ENCODE peak calls at places on chromosomes 4 and X, in nine cellular contexts. L is Caco-2, X is heart right ventricle, W is AG09309, J is hepatocyte, V is A549, U is suprapubic skin, B is cardiac muscle cell, F is astrocyte of the spinal cord. H is an unnamed sample.

GRCh38 chr4:74283614-74284013 is 24.7 kb upstream of the EPGN start:
- DNase-seq in J (no peak), U (no peak), X (no peak), F (peak; percentile 65), W (peak; percentile 52), B (peak; percentile 25), L (no peak), V (peak; percentile 38), H (peak; percentile 82)

GRCh38 chr4:158444621-158445020 is 77.1 kb upstream of the RXFP1 start:
- DNase-seq in U (no peak), B (no peak), L (no peak), W (no peak), J (no peak), F (no peak), X (no peak), V (no peak), H (peak; percentile 65)

GRCh38 chr4:153018716-153019115 is 82.6 kb downstream of the FHDC1 start:
- DNase-seq in U (no peak), V (no peak), J (no peak), W (no peak), L (no peak), B (no peak), F (no peak), X (no peak), H (no peak)

GRCh38 chr4:90641856-90642599 is 514.8 kb downstream of the CCSER1 start:
- DNase-seq in J (peak; percentile 5), V (no peak), L (no peak), F (no peak), B (no peak), U (no peak), W (no peak), X (no peak), H (no peak)

GRCh38 chr4:159823743-159824142 is 720.9 kb downstream of the RAPGEF2 start:
- DNase-seq in L (no peak), X (no peak), J (no peak), V (no peak), B (no peak), U (no peak), F (peak; percentile 73), W (no peak), H (no peak)

GRCh38 chrX:74449937-74450330 is 28.6 kb downstream of the SLC16A2 start:
- DNase-seq in L (no peak), J (no peak), F (peak; percentile 60), X (no peak), B (peak; percentile 10), W (peak; percentile 49), V (peak; percentile 19), U (no peak), H (peak; percentile 70)

GRCh38 chr4:59238212-59238611 is 1961.9 kb upstream of the ADGRL3 start:
- DNase-seq in J (no peak), U (no peak), F (no peak), B (no peak), W (no peak), X (no peak), V (no peak), L (no peak), H (no peak)

GRCh38 chrX:82556588-82556987 is 951.5 kb upstream of the POU3F4 start:
- DNase-seq in J (no peak), B (no peak), L (no peak), U (no peak), W (no peak), F (no peak), V (no peak), X (no peak), H (no peak)

GRCh38 chr4:74338792-74339333 is 26.1 kb upstream of the EREG start:
- DNase-seq in B (peak; percentile 91), J (no peak), L (no peak), F (no peak), X (no peak), W (no peak), V (no peak), U (no peak), H (no peak)

GRCh38 chrX:69080912-69081465 is 84.3 kb downstream of the PJA1 start:
- DNase-seq in F (no peak), J (no peak), B (no peak), X (no peak), W (no peak), U (no peak), V (no peak), L (no peak), H (no peak)

GRCh38 chr4:32268949-32269348 is 1548.8 kb downstream of the PCDH7 start:
- DNase-seq in B (peak; percentile 8), V (peak; percentile 0), F (peak; percentile 4), U (no peak), L (no peak), J (no peak), X (no peak), W (no peak), H (no peak)

GRCh38 chrX:47796433-47796906 is 40.2 kb upstream of the ZNF81 start:
- DNase-seq in J (no peak), X (no peak), L (no peak), V (no peak), B (peak; percentile 70), W (peak; percentile 20), F (peak; percentile 36), U (no peak), H (peak; percentile 63)

GRCh38 chr4:53313510-53313909 is 52.4 kb downstream of the SCFD2 start:
- DNase-seq in J (peak; percentile 29), U (no peak), L (peak; percentile 48), B (peak; percentile 61), X (no peak), V (peak; percentile 46), W (no peak), F (peak; percentile 36), H (peak; percentile 50)

GRCh38 chr4:38313175-38313574 is 350.8 kb upstream of the KLF3 start:
- DNase-seq in V (no peak), L (no peak), J (no peak), X (no peak), F (no peak), W (no peak), U (no peak), B (no peak), H (no peak)

GRCh38 chr4:21780158-21780557 is 168.4 kb downstream of the KCNIP4 start:
- DNase-seq in X (no peak), F (no peak), U (no peak), V (no peak), L (no peak), B (no peak), W (no peak), J (no peak), H (peak; percentile 47)

GRCh38 chr4:153345011-153345981 is 808 bp downstream of the MND1 start:
- DNase-seq in F (peak; percentile 63), J (peak; percentile 40), B (peak; percentile 69), L (peak; percentile 52), V (peak; percentile 57), X (peak; percentile 20), W (no peak), U (peak; percentile 63), H (peak; percentile 49)

GRCh38 chrX:13647709-13648212 is 5.2 kb upstream of the TCEANC start:
- DNase-seq in V (peak; percentile 16), B (peak; percentile 74), W (no peak), F (peak; percentile 55), X (peak; percentile 14), J (peak; percentile 77), L (no peak), U (peak; percentile 68), H (peak; percentile 49)

GRCh38 chrX:13645464-13646153 is 7.3 kb upstream of the TCEANC start:
- DNase-seq in B (no peak), X (no peak), V (no peak), J (no peak), F (no peak), L (no peak), U (no peak), W (no peak), H (no peak)

GRCh38 chrX:13649823-13650222 is 3.1 kb upstream of the TCEANC start:
- DNase-seq in X (no peak), V (no peak), J (peak; percentile 50), B (no peak), F (peak; percentile 17), U (no peak), W (no peak), L (no peak), H (peak; percentile 66)

GRCh38 chrX:13650318-13650717 is 2.6 kb upstream of the TCEANC start:
- DNase-seq in L (no peak), J (no peak), V (no peak), W (no peak), B (no peak), X (no peak), U (no peak), F (no peak), H (no peak)

GRCh38 chrX:13646154-13646549 is 6.8 kb upstream of the TCEANC start:
- DNase-seq in V (peak; percentile 69), F (peak; percentile 57), U (no peak), B (peak; percentile 75), J (peak; percentile 75), L (peak; percentile 63), X (peak; percentile 41), W (no peak), H (peak; percentile 80)
- TF ChIP-seq CTCF in V (peak; percentile 68), F (peak; percentile 74), U (peak; percentile 33), B (peak; percentile 71), J (peak; percentile 64), L (peak; percentile 48), X (peak; percentile 74), W (peak; percentile 88), H (peak; percentile 73)

DNA sequence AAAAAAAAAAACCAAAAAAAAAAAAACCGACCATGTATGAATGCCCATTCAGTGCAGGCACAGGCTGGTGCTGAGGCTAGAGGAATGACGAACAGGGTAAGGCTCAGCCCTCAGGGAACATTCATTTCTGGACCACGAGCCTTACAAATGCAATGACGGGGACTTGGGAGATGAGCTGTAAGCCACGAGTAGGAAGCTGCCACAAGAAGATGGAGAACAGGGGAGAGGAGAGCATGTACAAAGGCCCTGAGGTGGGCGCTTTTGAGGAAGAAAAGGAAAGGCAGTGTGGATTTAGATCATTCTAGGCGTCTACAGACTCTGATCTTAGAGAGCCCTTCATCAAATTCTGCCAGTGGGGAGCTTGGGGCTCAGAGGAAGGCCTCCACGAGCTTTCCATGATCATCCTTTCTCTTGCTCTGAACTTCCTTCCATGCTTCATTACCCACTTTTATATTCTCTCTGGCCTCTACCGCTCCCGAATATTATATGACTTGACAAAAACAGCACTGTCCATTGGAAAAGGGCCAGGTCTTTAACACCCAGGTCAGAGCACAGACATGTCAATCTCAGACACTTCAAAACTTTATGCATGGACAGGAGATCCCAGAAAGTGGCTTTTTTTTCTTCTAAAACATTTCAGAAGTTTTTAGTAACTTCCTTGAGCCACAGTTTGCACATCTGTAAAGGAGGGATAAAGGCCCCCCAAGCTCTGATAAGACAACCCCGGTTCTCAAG is 3.3 kb upstream of the ZNF518B start:
- DNase-seq in W (no peak), U (no peak), J (no peak), V (no peak), B (no peak), F (no peak), X (no peak), L (no peak), H (no peak)
- H3K4me3 ChIP-seq in W (no peak overlapping the region), U (no peak overlapping the region), J (no peak overlapping the region), V (no peak overlapping the region), B (no peak overlapping the region), F (no peak overlapping the region), X (peak overlapping the region; percentile 49), L (no peak overlapping the region), H (no peak overlapping the region)

GRCh38 chrX:30308263-30309138 is 689 bp downstream of the NR0B1 start:
- DNase-seq in F (peak; percentile 13), L (no peak), J (peak; percentile 37), U (no peak), V (peak; percentile 86), B (peak; percentile 16), X (no peak), W (no peak), H (no peak)
- TF ChIP-seq CTCF in F (peak; percentile 34), L (no peak), J (peak; percentile 22), U (no peak), V (peak; percentile 65), B (peak; percentile 26), X (no peak), W (no peak), H (peak; percentile 16)

GRCh38 chrX:155028192-155028591 is 1.5 kb downstream of the FUNDC2 start:
- DNase-seq in V (peak; percentile 6), U (no peak), W (no peak), F (no peak), B (no peak), X (no peak), L (no peak), J (no peak), H (no peak)
- H3K4me3 ChIP-seq in V (peak overlapping the region; percentile 62), U (peak overlapping the region; percentile 63), W (no peak overlapping the region), F (no peak overlapping the region), B (peak overlapping the region; percentile 51), X (peak overlapping the region; percentile 57), L (peak overlapping the region; percentile 64), J (peak overlapping the region; percentile 48), H (peak overlapping the region; percentile 78)

H was measured in foreskin fibroblast.